ENCODE peak calls at places on chromosomes 12 and 14, in seven cellular contexts. E is RCC 7860, M is A549, B is SK-N-SH, T is colonic mucosa, L is HTR-8/SVneo, A is NCI-H2081. Z is an unnamed sample.

GRCh38 chr14:102509744-102510615 is at the start of gene ANKRD9:
- DNase-seq in E (peak), M (peak), B (peak), T (peak), L (peak), A (peak), Z (peak)

GRCh38 chr12:105279460-105280056 is 43.6 kb upstream of the APPL2 start:
- DNase-seq in E (peak), M (no peak), B (peak), T (peak), L (no peak), A (peak), Z (no peak)

GRCh38 chr14:26598672-26599131 is 869 bp upstream of the NOVA1 start:
- DNase-seq in E (no peak), M (no peak), B (peak), T (peak), L (peak), A (no peak), Z (no peak)

GRCh38 chr12:19645823-19646222 is 206.5 kb downstream of the AEBP2 start:
- DNase-seq in E (no peak), M (no peak), B (no peak), T (no peak), L (no peak), A (no peak), Z (no peak)

GRCh38 chr12:16726879-16727278 is 120.9 kb upstream of the LMO3 start:
- DNase-seq in E (no peak), M (no peak), B (no peak), T (no peak), L (no peak), A (no peak), Z (no peak)

GRCh38 chr14:61585598-61586538 is 109.4 kb upstream of the HIF1A start:
- DNase-seq in E (peak), M (no peak), B (no peak), T (peak), L (no peak), A (no peak), Z (no peak)

GRCh38 chr14:98182385-98183055 is 1089.5 kb downstream of the BCL11B start:
- DNase-seq in E (peak), M (no peak), B (no peak), T (no peak), L (no peak), A (no peak), Z (no peak)

GRCh38 chr14:81147140-81147897 is 73.4 kb downstream of the GTF2A1 start:
- DNase-seq in E (no peak), M (no peak), B (no peak), T (no peak), L (no peak), A (no peak), Z (no peak)

GRCh38 chr12:57521475-57522018 is 1.1 kb upstream of the MBD6 start:
- DNase-seq in E (no peak), M (no peak), B (no peak), T (peak), L (no peak), A (no peak), Z (peak)

GRCh38 chr12:53204351-53204750 is 2.7 kb downstream of the ITGB7 start:
- DNase-seq in E (no peak), M (no peak), B (no peak), T (no peak), L (no peak), A (no peak), Z (no peak)

GRCh38 chr12:111387747-111388365 is 17.9 kb upstream of the SH2B3 start:
- DNase-seq in E (peak), M (no peak), B (no peak), T (no peak), L (no peak), A (no peak), Z (no peak)

GRCh38 chr12:90909069-90909676 is 45.8 kb downstream of the CCER1 start:
- DNase-seq in E (peak), M (peak), B (peak), T (peak), L (peak), A (peak), Z (no peak)

GRCh38 chr12:95820096-95820703 is 29.6 kb upstream of the NTN4 start:
- DNase-seq in E (peak), M (peak), B (peak), T (peak), L (peak), A (peak), Z (no peak)

GRCh38 chr14:79395061-79395460 is 816.2 kb downstream of the DIO2 start:
- DNase-seq in E (no peak), M (no peak), B (no peak), T (no peak), L (no peak), A (no peak), Z (no peak)

GRCh38 chr12:120438495-120439198 is 734 bp downstream of the COX6A1 start:
- DNase-seq in E (no peak), M (no peak), B (no peak), T (no peak), L (no peak), A (no peak), Z (no peak)

GRCh38 chr14:21521526-21521925 is 4.6 kb downstream of the SALL2 start:
- DNase-seq in E (no peak), M (no peak), B (no peak), T (no peak), L (no peak), A (no peak), Z (no peak)

GRCh38 chr12:50302686-50303085 is 19.4 kb upstream of the LIMA1 start:
- DNase-seq in E (peak), M (no peak), B (no peak), T (peak), L (no peak), A (no peak), Z (no peak)

GRCh38 chr14:90374813-90375212 is 22.0 kb upstream of the CALM1 start:
- DNase-seq in E (no peak), M (no peak), B (no peak), T (no peak), L (no peak), A (no peak), Z (no peak)

GRCh38 chr12:47742253-47742825 is 16.3 kb downstream of the RAPGEF3 start:
- DNase-seq in E (peak), M (peak), B (peak), T (peak), L (peak), A (no peak), Z (no peak)

GRCh38 chr12:68932701-68933563 is at the start of gene CPM:
- DNase-seq in E (no peak), M (peak), B (peak), T (peak), L (peak), A (peak), Z (peak)

GRCh38 chr14:60188696-60189095 is 23.5 kb upstream of the DHRS7 start:
- DNase-seq in E (no peak), M (no peak), B (no peak), T (no peak), L (no peak), A (no peak), Z (no peak)

GRCh38 chr14:88559852-88560251 is 3.0 kb upstream of the ZC3H14 start:
- DNase-seq in E (no peak), M (no peak), B (peak), T (no peak), L (no peak), A (no peak), Z (no peak)

GRCh38 chr14:102544034-102544744 is 34.6 kb upstream of the ANKRD9 start:
- DNase-seq in E (no peak), M (no peak), B (peak), T (no peak), L (no peak), A (no peak), Z (no peak)

GRCh38 chr12:122506393-122506938 is 5.7 kb upstream of the ZCCHC8 start:
- DNase-seq in E (no peak), M (no peak), B (no peak), T (no peak), L (no peak), A (no peak), Z (no peak)

GRCh38 chr12:82650627-82651337 is 35.9 kb upstream of the TMTC2 start:
- DNase-seq in E (peak), M (peak), B (no peak), T (peak), L (no peak), A (no peak), Z (no peak)

GRCh38 chr12:98743362-98743953 is 98.4 kb downstream of the APAF1 start:
- DNase-seq in E (no peak), M (peak), B (peak), T (no peak), L (peak), A (no peak), Z (no peak)

GRCh38 chr14:104708606-104709268 is 15.3 kb upstream of the ADSS1 start:
- DNase-seq in E (no peak), M (peak), B (peak), T (peak), L (peak), A (peak), Z (peak)

GRCh38 chr12:39127401-39127800 is 222.0 kb upstream of the CPNE8 start:
- DNase-seq in E (peak), M (peak), B (no peak), T (peak), L (no peak), A (no peak), Z (no peak)

GRCh38 chr12:128783129-128783574 is 40.6 kb downstream of the SLC15A4 start:
- DNase-seq in E (peak), M (no peak), B (no peak), T (no peak), L (no peak), A (no peak), Z (no peak)

GRCh38 chr12:57776247-57776587 is 3.8 kb downstream of the EEF1AKMT3 start:
- DNase-seq in E (no peak), M (no peak), B (no peak), T (no peak), L (no peak), A (no peak), Z (no peak)

GRCh38 chr12:22743700-22744099 is 118.7 kb downstream of the ETNK1 start:
- DNase-seq in E (no peak), M (no peak), B (no peak), T (no peak), L (no peak), A (no peak), Z (no peak)

GRCh38 chr12:94925729-94926128 is 77.8 kb downstream of the NDUFA12 start:
- DNase-seq in E (no peak), M (no peak), B (no peak), T (no peak), L (no peak), A (no peak), Z (no peak)

GRCh38 chr14:51445001-51445390 is 204.9 kb downstream of the TMX1 start:
- DNase-seq in E (no peak), M (no peak), B (no peak), T (no peak), L (no peak), A (no peak), Z (no peak)

GRCh38 chr14:104926619-104927431 is 2.1 kb downstream of the PLD4 start:
- DNase-seq in E (no peak), M (no peak), B (no peak), T (no peak), L (no peak), A (no peak), Z (no peak)

GRCh38 chr12:116353958-116354357 is 76.5 kb upstream of the MED13L start:
- DNase-seq in E (no peak), M (no peak), B (no peak), T (no peak), L (no peak), A (no peak), Z (no peak)